ENCODE peak calls at places on chromosome 3, in six cellular contexts. I is transverse colon, U is A549, M is IMR-90, S is HepG2, B is cardiac fibroblast. X is an unnamed sample.

GRCh38 chr3:186425788-186426730 is 64.0 kb upstream of the DGKG start:
- DNase-seq in M (peak), S (no peak), B (peak), U (peak), I (no peak), X (peak)

GRCh38 chr3:183122257-183122932 is 23.1 kb upstream of the MCCC1 start:
- DNase-seq in I (no peak), B (peak), S (peak), U (peak), M (peak), X (peak)

GRCh38 chr3:172174396-172175253 is 135.2 kb downstream of the FNDC3B start:
- DNase-seq in B (no peak), M (peak), I (no peak), U (no peak), S (no peak), X (no peak)

GRCh38 chr3:184593201-184593922 is 31.8 kb downstream of the EPHB3 start:
- DNase-seq in I (no peak), M (peak), S (no peak), U (no peak), B (no peak), X (peak)

GRCh38 chr3:37582117-37582516 is 279.6 kb upstream of the CTDSPL start:
- DNase-seq in S (no peak), B (no peak), I (no peak), U (no peak), M (no peak), X (no peak)

GRCh38 chr3:71111784-71112440 is 471.6 kb downstream of the FOXP1 start:
- DNase-seq in I (no peak), M (peak), B (peak), S (peak), U (no peak), X (peak)

GRCh38 chr3:51813539-51813938 is 34.5 kb upstream of the IQCF6 start:
- DNase-seq in M (no peak), U (no peak), B (peak), S (no peak), I (no peak), X (no peak)

GRCh38 chr3:10780243-10780642 is 35.8 kb upstream of the SLC6A11 start:
- DNase-seq in B (no peak), I (no peak), S (no peak), M (no peak), U (no peak), X (no peak)

GRCh38 chr3:32236377-32236776 is 2.1 kb upstream of the CMTM8 start:
- DNase-seq in B (no peak), S (no peak), U (no peak), I (no peak), M (no peak), X (no peak)

GRCh38 chr3:181933052-181933618 is 221.4 kb downstream of the SOX2 start:
- DNase-seq in B (no peak), M (no peak), I (no peak), S (no peak), U (no peak), X (no peak)

GRCh38 chr3:169764164-169764452 is 752 bp downstream of the TERC start:
- DNase-seq in B (peak), I (no peak), U (no peak), S (no peak), M (peak), X (peak)

GRCh38 chr3:42504334-42505202 is 2.1 kb downstream of the VIPR1 start:
- DNase-seq in M (no peak), S (no peak), B (no peak), U (no peak), I (peak), X (no peak)

GRCh38 chr3:42505849-42506410 is 3.5 kb downstream of the VIPR1 start:
- DNase-seq in I (peak), S (no peak), M (no peak), B (no peak), U (no peak), X (no peak)

GRCh38 chr3:42503957-42504333 is 1.5 kb downstream of the VIPR1 start:
- DNase-seq in U (no peak), M (no peak), S (no peak), I (peak), B (no peak), X (no peak)

GRCh38 chr3:42507252-42507651 is 4.8 kb downstream of the VIPR1 start:
- DNase-seq in B (no peak), M (no peak), S (no peak), U (no peak), I (peak), X (no peak)

GRCh38 chr3:42505203-42505848 is 2.9 kb downstream of the VIPR1 start:
- DNase-seq in B (no peak), S (no peak), U (no peak), M (no peak), I (peak), X (no peak)
- H3K4me3 ChIP-seq in B (no peak), S (no peak), U (no peak), M (no peak), I (no peak), X (no peak)

GRCh38 chr3:50123394-50124361 is 31.4 kb upstream of the SEMA3F start:
- DNase-seq in M (no peak), U (no peak), S (no peak), I (no peak), B (no peak), X (no peak)

GRCh38 chr3:50120364-50121095 is 31.8 kb downstream of the RBM5 start:
- DNase-seq in M (no peak), U (no peak), S (no peak), I (no peak), B (no peak), X (no peak)

GRCh38 chr3:50122661-50123391 is 32.3 kb upstream of the SEMA3F start:
- DNase-seq in B (no peak), S (no peak), I (no peak), M (no peak), U (no peak), X (no peak)

GRCh38 chr3:50121416-50122032 is 32.8 kb downstream of the RBM5 start:
- DNase-seq in B (peak), U (peak), I (peak), S (peak), M (peak), X (peak)

DNA sequence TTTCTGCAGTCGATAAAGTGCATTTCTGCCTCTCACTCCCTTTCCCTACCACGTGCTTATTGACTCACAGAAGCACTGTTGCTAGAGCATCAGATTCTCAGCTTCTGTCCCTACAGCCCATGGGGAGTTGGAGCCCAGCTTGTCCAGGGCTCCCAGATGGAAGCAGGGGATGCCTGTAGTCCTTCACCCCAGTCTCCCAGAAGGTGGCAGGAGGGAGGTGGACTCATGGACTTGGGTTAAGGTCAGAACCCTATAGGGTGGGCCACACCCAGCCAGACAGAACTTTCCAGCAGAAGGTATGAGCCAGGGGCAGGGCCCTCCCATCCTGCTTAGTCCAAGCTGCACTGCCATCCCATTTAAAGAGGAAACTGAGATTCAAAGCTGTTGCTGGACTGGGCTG is 33.1 kb upstream of the SEMA3F start:
- DNase-seq in B (no peak), I (no peak), S (peak), M (no peak), U (no peak), X (peak)
- TF ChIP-seq CTCF in B (peak), I (no peak), S (no peak), M (no peak), U (no peak), X (no peak)

GRCh38 chr3:191331443-191331842 is 1.1 kb upstream of the UTS2B start:
- DNase-seq in M (peak), S (no peak), U (no peak), I (no peak), B (peak), X (peak)
- H3K4me3 ChIP-seq in M (peak), S (peak), U (peak), I (no peak), B (peak), X (peak)

GRCh38 chr3:160125188-160125587 is 100.0 kb upstream of the C3orf80 start:
- DNase-seq in B (peak), M (no peak), U (no peak), I (no peak), S (no peak), X (no peak)

GRCh38 chr3:160126761-160127160 is 98.5 kb upstream of the C3orf80 start:
- DNase-seq in M (no peak), S (no peak), I (no peak), B (no peak), U (no peak), X (no peak)

GRCh38 chr3:160127308-160127707 is 97.9 kb upstream of the C3orf80 start:
- DNase-seq in B (no peak), U (no peak), S (no peak), M (no peak), I (no peak), X (no peak)

GRCh38 chr3:160126046-160126445 is 99.2 kb upstream of the C3orf80 start:
- DNase-seq in U (no peak), B (no peak), M (no peak), S (no peak), I (no peak), X (no peak)

DNA sequence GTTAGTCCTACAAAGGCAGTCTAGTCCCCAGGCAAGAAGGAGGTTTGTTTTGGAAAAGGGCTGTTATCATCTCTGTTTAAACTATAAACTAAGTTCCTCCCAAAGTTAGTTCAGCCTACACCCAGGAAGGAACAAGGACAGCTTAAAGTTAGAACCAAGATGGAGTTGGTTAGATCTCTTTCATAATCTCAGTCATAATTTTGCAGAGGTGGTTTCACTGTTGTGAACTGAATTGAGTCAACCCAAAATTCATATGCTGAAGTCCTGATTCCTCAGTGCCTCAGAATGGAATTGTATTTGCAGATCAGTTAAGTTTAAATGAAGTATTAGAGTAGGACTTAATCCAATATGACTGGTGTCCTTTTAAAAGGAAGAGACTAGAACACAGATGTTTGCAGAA is 101.0 kb upstream of the C3orf80 start:
- DNase-seq in U (no peak), M (no peak), I (no peak), B (no peak), S (no peak), X (no peak)
- TF ChIP-seq CTCF in U (no peak), M (no peak), I (no peak), B (no peak), S (no peak), X (no peak)

X was measured in fibroblast of mammary gland.